ENCODE peak calls at places on chromosomes 12 and 14, in five cellular contexts. P is A549, Y is activated gamma-delta T cell, Q is ACHN, K is ovary. H is an unnamed sample.

GRCh38 chr14:52043690-52044089 is 25.2 kb downstream of the NID2 start:
- DNase-seq in P (peak), Y (no peak), Q (peak), K (peak), H (peak)

GRCh38 chr14:58969951-58970751 is 218.3 kb upstream of the DAAM1 start:
- DNase-seq in P (no peak), Y (no peak), Q (no peak), K (peak), H (no peak)

GRCh38 chr14:38124496-38124895 is 83.2 kb upstream of the SSTR1 start:
- DNase-seq in P (no peak), Y (no peak), Q (no peak), K (no peak), H (no peak)

GRCh38 chr12:113310489-113310888 is 24.4 kb downstream of the SLC8B1 start:
- DNase-seq in P (peak), Y (no peak), Q (peak), K (no peak), H (no peak)

GRCh38 chr14:68619805-68620574 is 172.9 kb downstream of the ZFP36L1 start:
- DNase-seq in P (peak), Y (no peak), Q (no peak), K (no peak), H (no peak)

GRCh38 chr12:46627686-46628085 is 198.1 kb downstream of the SLC38A4 start:
- DNase-seq in P (no peak), Y (no peak), Q (peak), K (no peak), H (no peak)

GRCh38 chr14:49970474-49971147 is 77.7 kb downstream of the ARF6 start:
- DNase-seq in P (no peak), Y (no peak), Q (no peak), K (no peak), H (no peak)

GRCh38 chr12:111354511-111354910 is 14.4 kb downstream of the PHETA1 start:
- DNase-seq in P (no peak), Y (no peak), Q (no peak), K (no peak), H (no peak)

GRCh38 chr14:29321646-29322045 is 555.1 kb downstream of the FOXG1 start:
- DNase-seq in P (no peak), Y (no peak), Q (no peak), K (no peak), H (no peak)

GRCh38 chr12:21769311-21769710 is 5.2 kb downstream of the KCNJ8 start:
- DNase-seq in P (no peak), Y (no peak), Q (no peak), K (no peak), H (no peak)

GRCh38 chr14:71472281-71472960 is 459.8 kb upstream of the RGS6 start:
- DNase-seq in P (no peak), Y (no peak), Q (no peak), K (no peak), H (no peak)

GRCh38 chr14:96153003-96153402 is 51.6 kb upstream of the BDKRB2 start:
- DNase-seq in P (no peak), Y (no peak), Q (no peak), K (no peak), H (no peak)

GRCh38 chr12:26198742-26199141 is 3.4 kb downstream of the SSPN start:
- DNase-seq in P (no peak), Y (no peak), Q (peak), K (no peak), H (no peak)

GRCh38 chr12:104974626-104975290 is 11.4 kb upstream of the NOPCHAP1 start:
- DNase-seq in P (no peak), Y (no peak), Q (no peak), K (no peak), H (no peak)

GRCh38 chr12:11755311-11755930 is 105.9 kb downstream of the ETV6 start:
- DNase-seq in P (no peak), Y (no peak), Q (no peak), K (no peak), H (no peak)

GRCh38 chr12:57266681-57267080 is 15.7 kb upstream of the STAC3 start:
- DNase-seq in P (no peak), Y (no peak), Q (no peak), K (no peak), H (no peak)

GRCh38 chr12:116194935-116195431 is 82.5 kb downstream of the MED13L start:
- DNase-seq in P (peak), Y (no peak), Q (no peak), K (no peak), H (no peak)

GRCh38 chr12:99138397-99138796 is 493.3 kb downstream of the APAF1 start:
- DNase-seq in P (no peak), Y (no peak), Q (no peak), K (no peak), H (no peak)

GRCh38 chr12:31234955-31235867 is 90.7 kb downstream of the SINHCAF start:
- DNase-seq in P (peak), Y (no peak), Q (peak), K (no peak), H (peak)

GRCh38 chr12:75923964-75924666 is 107.5 kb downstream of the PHLDA1 start:
- DNase-seq in P (no peak), Y (no peak), Q (no peak), K (no peak), H (no peak)

GRCh38 chr12:31023271-31023724 is 50.4 kb upstream of the DDX11 start:
- DNase-seq in P (no peak), Y (no peak), Q (no peak), K (no peak), H (no peak)

GRCh38 chr12:130715150-130715995 is 726 bp downstream of the RIMBP2 start:
- DNase-seq in P (no peak), Y (no peak), Q (no peak), K (peak), H (no peak)

GRCh38 chr12:93622485-93622884 is 50.0 kb downstream of the SOCS2 start:
- DNase-seq in P (no peak), Y (no peak), Q (no peak), K (no peak), H (no peak)

GRCh38 chr12:10621278-10621677 is 7.9 kb upstream of the MAGOHB start:
- DNase-seq in P (no peak), Y (no peak), Q (no peak), K (no peak), H (no peak)

GRCh38 chr12:44542716-44543115 is 333.4 kb downstream of the NELL2 start:
- DNase-seq in P (no peak), Y (no peak), Q (no peak), K (no peak), H (no peak)

GRCh38 chr14:45664668-45665356 is 411.8 kb upstream of the MIS18BP1 start:
- DNase-seq in P (peak), Y (no peak), Q (peak), K (no peak), H (no peak)

GRCh38 chr14:103064978-103065377 is 7.6 kb upstream of the CDC42BPB start:
- DNase-seq in P (no peak), Y (no peak), Q (peak), K (no peak), H (no peak)

GRCh38 chr12:76706099-76706498 is 57.8 kb upstream of the ZDHHC17 start:
- DNase-seq in P (no peak), Y (no peak), Q (peak), K (no peak), H (no peak)